ENCODE peak calls at places on chromosomes 4 and X, in five cellular contexts. One of them, this sample, is unnamed. For H3K79me2, the result is how much of the 10 kb centered on the place peaks cover.

GRCh38 chrX:114774691-114775090 is 190.8 kb downstream of the HTR2C start:
- DNase-seq in fibroblast of lung: no peak
- DNase-seq in K562: no peak
- DNase-seq in mammary epithelial cell: no peak
- DNase-seq in astrocyte: no peak
- DNase-seq in this sample: no peak

GRCh38 chrX:85569691-85570090 is 190.2 kb upstream of the POF1B start:
- DNase-seq in fibroblast of lung: no peak
- DNase-seq in K562: no peak
- DNase-seq in mammary epithelial cell: no peak
- DNase-seq in astrocyte: no peak
- DNase-seq in this sample: no peak

GRCh38 chrX:103687696-103688191 is 1.2 kb upstream of the MORF4L2 start:
- DNase-seq in fibroblast of lung: peak
- DNase-seq in K562: peak
- DNase-seq in mammary epithelial cell: peak
- DNase-seq in astrocyte: peak
- DNase-seq in this sample: peak

GRCh38 chrX:73400136-73400748 is 46.6 kb upstream of the CDX4 start:
- DNase-seq in fibroblast of lung: no peak
- DNase-seq in K562: no peak
- DNase-seq in mammary epithelial cell: no peak
- DNase-seq in astrocyte: no peak
- DNase-seq in this sample: no peak

GRCh38 chrX:74557378-74557777 is 57.0 kb downstream of the RLIM start:
- DNase-seq in fibroblast of lung: no peak
- DNase-seq in K562: no peak
- DNase-seq in mammary epithelial cell: no peak
- DNase-seq in astrocyte: no peak
- DNase-seq in this sample: no peak

GRCh38 chrX:1554469-1555210 is 17.7 kb upstream of the P2RY8 start:
- DNase-seq in fibroblast of lung: no peak
- DNase-seq in K562: no peak
- DNase-seq in mammary epithelial cell: no peak
- DNase-seq in astrocyte: no peak
- DNase-seq in this sample: no peak

GRCh38 chrX:17563076-17563475 is 174.2 kb upstream of the SCML1 start:
- DNase-seq in fibroblast of lung: no peak
- DNase-seq in K562: no peak
- DNase-seq in mammary epithelial cell: no peak
- DNase-seq in astrocyte: no peak
- DNase-seq in this sample: no peak

GRCh38 chr4:111066447-111066846 is 443.6 kb upstream of the PITX2 start:
- DNase-seq in fibroblast of lung: no peak
- DNase-seq in K562: no peak
- DNase-seq in mammary epithelial cell: peak
- DNase-seq in astrocyte: peak
- DNase-seq in this sample: no peak

GRCh38 chrX:18984381-18985185 is 669 bp upstream of the PHKA2 start:
- DNase-seq in fibroblast of lung: peak
- DNase-seq in K562: peak
- DNase-seq in mammary epithelial cell: peak
- DNase-seq in astrocyte: peak
- DNase-seq in this sample: peak

GRCh38 chrX:107718156-107718621 is 57.4 kb downstream of the TSC22D3 start:
- DNase-seq in fibroblast of lung: peak
- DNase-seq in K562: peak
- DNase-seq in mammary epithelial cell: peak
- DNase-seq in astrocyte: peak
- DNase-seq in this sample: peak

GRCh38 chr4:76705497-76705896 is 192.4 kb downstream of the SOWAHB start:
- DNase-seq in fibroblast of lung: no peak
- DNase-seq in K562: no peak
- DNase-seq in mammary epithelial cell: no peak
- DNase-seq in astrocyte: no peak
- DNase-seq in this sample: no peak

GRCh38 chr4:2761035-2761923 is 5.1 kb upstream of the TNIP2 start:
- DNase-seq in fibroblast of lung: no peak
- DNase-seq in K562: peak
- DNase-seq in mammary epithelial cell: no peak
- DNase-seq in astrocyte: no peak
- DNase-seq in this sample: no peak

GRCh38 chrX:14038375-14039077 is 8.8 kb upstream of the GEMIN8 start:
- DNase-seq in fibroblast of lung: no peak
- DNase-seq in K562: no peak
- DNase-seq in mammary epithelial cell: no peak
- DNase-seq in astrocyte: no peak
- DNase-seq in this sample: no peak

GRCh38 chrX:14043209-14043608 is 13.5 kb upstream of the GEMIN8 start:
- DNase-seq in fibroblast of lung: no peak
- DNase-seq in K562: no peak
- DNase-seq in mammary epithelial cell: no peak
- DNase-seq in astrocyte: no peak
- DNase-seq in this sample: no peak

GRCh38 chrX:14039344-14039743 is 9.7 kb upstream of the GEMIN8 start:
- DNase-seq in fibroblast of lung: peak
- DNase-seq in K562: peak
- DNase-seq in mammary epithelial cell: peak
- DNase-seq in astrocyte: no peak
- DNase-seq in this sample: peak
- TF ChIP-seq CTCF in fibroblast of lung: peak
- TF ChIP-seq CTCF in K562: peak
- TF ChIP-seq CTCF in mammary epithelial cell: peak
- TF ChIP-seq CTCF in astrocyte: peak
- TF ChIP-seq CTCF in this sample: peak

GRCh38 chr4:113588895-113589668 is 172.5 kb downstream of the CAMK2D start:
- DNase-seq in fibroblast of lung: no peak
- DNase-seq in K562: no peak
- DNase-seq in mammary epithelial cell: no peak
- DNase-seq in astrocyte: peak
- DNase-seq in this sample: no peak

GRCh38 chr4:113587156-113587555 is 174.4 kb downstream of the CAMK2D start:
- DNase-seq in fibroblast of lung: no peak
- DNase-seq in K562: no peak
- DNase-seq in mammary epithelial cell: no peak
- DNase-seq in astrocyte: no peak
- DNase-seq in this sample: no peak

GRCh38 chr4:113587640-113588275 is 173.8 kb downstream of the CAMK2D start:
- DNase-seq in fibroblast of lung: no peak
- DNase-seq in K562: no peak
- DNase-seq in mammary epithelial cell: no peak
- DNase-seq in astrocyte: no peak
- DNase-seq in this sample: no peak

GRCh38 chr4:113584407-113585150 is 177.0 kb downstream of the CAMK2D start:
- DNase-seq in fibroblast of lung: peak
- DNase-seq in K562: peak
- DNase-seq in mammary epithelial cell: no peak
- DNase-seq in astrocyte: peak
- DNase-seq in this sample: no peak

GRCh38 chr4:113586072-113586471 is 175.5 kb downstream of the CAMK2D start:
- DNase-seq in fibroblast of lung: peak
- DNase-seq in K562: no peak
- DNase-seq in mammary epithelial cell: no peak
- DNase-seq in astrocyte: no peak
- DNase-seq in this sample: no peak
- H3K79me2 ChIP-seq in fibroblast of lung: under half
- H3K79me2 ChIP-seq in K562: under half
- H3K79me2 ChIP-seq in mammary epithelial cell: under half
- H3K79me2 ChIP-seq in astrocyte: under half
- H3K79me2 ChIP-seq in this sample: under half

DNA sequence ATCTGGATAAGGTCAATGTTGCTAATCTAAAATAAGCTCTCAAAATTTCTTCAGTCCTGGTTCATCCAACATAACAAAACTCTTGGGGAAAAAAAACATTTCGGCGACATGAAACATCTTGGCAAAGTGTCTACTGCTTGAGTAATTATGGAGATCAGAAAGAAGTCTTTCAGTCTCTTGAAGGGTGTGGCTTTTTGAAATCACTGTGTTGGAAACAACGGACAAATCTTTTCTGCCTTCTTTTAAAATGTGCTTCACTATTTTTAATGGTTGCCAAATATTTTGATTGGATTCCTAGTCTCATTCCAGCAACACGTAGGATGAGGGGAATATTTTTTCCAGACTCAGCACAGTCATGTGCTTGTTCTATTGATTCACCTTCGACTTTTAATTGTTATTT is 138.6 kb downstream of the KLHL8 start:
- DNase-seq in fibroblast of lung: no peak
- DNase-seq in K562: no peak
- DNase-seq in mammary epithelial cell: no peak
- DNase-seq in astrocyte: peak
- DNase-seq in this sample: no peak
- TF ChIP-seq CTCF in fibroblast of lung: no peak
- TF ChIP-seq CTCF in K562: no peak
- TF ChIP-seq CTCF in mammary epithelial cell: no peak
- TF ChIP-seq CTCF in astrocyte: no peak
- TF ChIP-seq CTCF in this sample: no peak

GRCh38 chr4:137076908-137077307 is 455.4 kb downstream of the PCDH18 start:
- DNase-seq in fibroblast of lung: no peak
- DNase-seq in K562: no peak
- DNase-seq in mammary epithelial cell: no peak
- DNase-seq in astrocyte: no peak
- DNase-seq in this sample: no peak
- H3K79me2 ChIP-seq in fibroblast of lung: under half
- H3K79me2 ChIP-seq in K562: under half
- H3K79me2 ChIP-seq in mammary epithelial cell: under half
- H3K79me2 ChIP-seq in astrocyte: under half
- H3K79me2 ChIP-seq in this sample: under half

GRCh38 chr4:32462944-32463343 is 1742.8 kb downstream of the PCDH7 start:
- DNase-seq in fibroblast of lung: peak
- DNase-seq in K562: no peak
- DNase-seq in mammary epithelial cell: no peak
- DNase-seq in astrocyte: no peak
- DNase-seq in this sample: no peak
- TF ChIP-seq CTCF in fibroblast of lung: no peak
- TF ChIP-seq CTCF in K562: no peak
- TF ChIP-seq CTCF in mammary epithelial cell: peak
- TF ChIP-seq CTCF in astrocyte: peak
- TF ChIP-seq CTCF in this sample: peak